ENCODE peak calls at places on chromosome 13, in six cellular contexts. V is activated naive CD8-positive, alpha-beta T cell treated with anti-CD3 and anti-CD28 coated beads for 36 hours; J is astrocyte of the spinal cord; L is GM12865; E is RWPE1; R is left ventricle myocardium superior. B is an unnamed sample.

GRCh38 chr13:79398915-79399314 is 7.1 kb downstream of the RBM26 start:
- DNase-seq in V (no peak), J (no peak), L (no peak), E (peak), R (no peak), B (no peak)

GRCh38 chr13:96934889-96935490 is 59.3 kb downstream of the OXGR1 start:
- DNase-seq in V (no peak), J (no peak), L (no peak), E (no peak), R (no peak), B (no peak)

GRCh38 chr13:33825083-33825482 is 7.1 kb downstream of the RFC3 start:
- DNase-seq in V (no peak), J (no peak), L (no peak), E (no peak), R (no peak), B (no peak)

GRCh38 chr13:103730407-103730806 is 664.2 kb upstream of the SLC10A2 start:
- DNase-seq in V (no peak), J (no peak), L (no peak), E (no peak), R (peak), B (no peak)

GRCh38 chr13:30972888-30973377 is 40.5 kb downstream of the TEX26 start:
- DNase-seq in V (no peak), J (peak), L (no peak), E (no peak), R (no peak), B (no peak)

GRCh38 chr13:98743377-98743776 is 9.1 kb downstream of the SLC15A1 start:
- DNase-seq in V (no peak), J (no peak), L (no peak), E (no peak), R (no peak), B (no peak)

GRCh38 chr13:58004761-58005160 is 373.2 kb downstream of the PCDH17 start:
- DNase-seq in V (no peak), J (no peak), L (no peak), E (no peak), R (no peak), B (no peak)

GRCh38 chr13:66530158-66530557 is 700.0 kb downstream of the PCDH9 start:
- DNase-seq in V (no peak), J (no peak), L (no peak), E (no peak), R (no peak), B (no peak)

GRCh38 chr13:28392896-28393295 is 102.0 kb downstream of the FLT1 start:
- DNase-seq in V (no peak), J (no peak), L (no peak), E (no peak), R (no peak), B (no peak)

GRCh38 chr13:95153647-95154405 is 147.4 kb downstream of the ABCC4 start:
- DNase-seq in V (no peak), J (peak), L (no peak), E (no peak), R (no peak), B (no peak)

GRCh38 chr13:109816112-109816978 is 30.0 kb upstream of the IRS2 start:
- DNase-seq in V (no peak), J (no peak), L (no peak), E (peak), R (no peak), B (no peak)

GRCh38 chr13:99087130-99087953 is 109.5 kb upstream of the DOCK9 start:
- DNase-seq in V (peak), J (peak), L (peak), E (peak), R (peak), B (peak)

GRCh38 chr13:30142502-30143211 is 164.7 kb downstream of the KATNAL1 start:
- DNase-seq in V (no peak), J (peak), L (peak), E (peak), R (no peak), B (no peak)

GRCh38 chr13:41017153-41017552 is 2.0 kb downstream of the ELF1 start:
- DNase-seq in V (no peak), J (no peak), L (peak), E (no peak), R (no peak), B (no peak)

GRCh38 chr13:113452942-113453901 is at the start of gene ADPRHL1:
- DNase-seq in V (no peak), J (no peak), L (no peak), E (no peak), R (peak), B (no peak)

GRCh38 chr13:21945195-21945594 is 274.3 kb downstream of the FGF9 start:
- DNase-seq in V (no peak), J (no peak), L (no peak), E (no peak), R (no peak), B (no peak)

GRCh38 chr13:99311137-99311536 is 3.9 kb upstream of the GPR183 start:
- DNase-seq in V (no peak), J (peak), L (no peak), E (no peak), R (no peak), B (no peak)

GRCh38 chr13:99265162-99265822 is 7.1 kb upstream of the GPR18 start:
- DNase-seq in V (peak), J (no peak), L (no peak), E (no peak), R (no peak), B (no peak)

GRCh38 chr13:111919826-111920225 is 147.1 kb upstream of the SOX1 start:
- DNase-seq in V (no peak), J (no peak), L (no peak), E (no peak), R (no peak), B (no peak)

GRCh38 chr13:90103099-90103784 is 1244.2 kb upstream of the MIR17HG start:
- DNase-seq in V (no peak), J (no peak), L (no peak), E (no peak), R (no peak), B (no peak)

GRCh38 chr13:42720116-42720857 is 61.1 kb upstream of the FAM216B start:
- DNase-seq in V (no peak), J (peak), L (peak), E (peak), R (no peak), B (no peak)

GRCh38 chr13:32025730-32026129 is 5.8 kb upstream of the FRY start:
- DNase-seq in V (no peak), J (no peak), L (no peak), E (no peak), R (no peak), B (no peak)